ENCODE peak calls at places on chromosomes 3 and 15, in seven cellular contexts. K is left ventricle myocardium inferior, N is foreskin fibroblast, V is choroid plexus epithelial cell, Y is IMR-90, H is ovary, Z is transverse colon. B is an unnamed sample.

GRCh38 chr15:60854858-60855568 is 374.1 kb downstream of the RORA start:
- DNase-seq in V (peak), Z (no peak), Y (peak), N (no peak), H (no peak), K (no peak), B (no peak)

GRCh38 chr3:42996633-42997075 is 17.5 kb downstream of the GASK1A start:
- DNase-seq in N (no peak), H (peak), Z (no peak), V (no peak), Y (no peak), K (no peak), B (no peak)

GRCh38 chr3:157135671-157136396 is 24.1 kb downstream of the CCNL1 start:
- DNase-seq in H (peak), Z (no peak), N (peak), K (no peak), Y (peak), V (peak), B (peak)

GRCh38 chr3:196868297-196868661 is 559 bp downstream of the SENP5 start:
- DNase-seq in K (peak), Y (peak), V (peak), Z (peak), H (no peak), N (peak), B (no peak)

GRCh38 chr15:25228261-25228660 is 210.6 kb downstream of the UBE3A start:
- DNase-seq in Y (no peak), V (no peak), N (no peak), K (no peak), H (no peak), Z (no peak), B (no peak)

GRCh38 chr3:140432176-140432753 is 245.6 kb upstream of the TRIM42 start:
- DNase-seq in N (no peak), Y (no peak), K (no peak), H (peak), Z (no peak), V (peak), B (peak)

GRCh38 chr3:58824285-58824684 is 157.7 kb upstream of the FAM3D start:
- DNase-seq in K (peak), Z (peak), Y (peak), V (peak), H (no peak), N (peak), B (peak)

GRCh38 chr15:34301058-34301457 is 36.5 kb downstream of the SLC12A6 start:
- DNase-seq in Y (no peak), K (no peak), Z (no peak), V (no peak), H (no peak), N (no peak), B (no peak)

GRCh38 chr15:58260911-58261267 is 122.7 kb downstream of the AQP9 start:
- DNase-seq in Y (peak), H (no peak), N (peak), K (peak), V (peak), Z (no peak), B (no peak)

GRCh38 chr3:164451083-164451910 is 627.0 kb downstream of the SI start:
- DNase-seq in Z (no peak), Y (no peak), K (peak), H (peak), N (no peak), V (peak), B (no peak)
- H3K4me3 ChIP-seq in Z (no peak), Y (no peak), K (peak), H (no peak), N (no peak), V (no peak), B (no peak)

GRCh38 chr3:61559108-61559731 is 2.2 kb upstream of the PTPRG start:
- DNase-seq in H (no peak), V (peak), N (peak), Y (no peak), K (no peak), Z (no peak), B (peak)
- TF ChIP-seq CTCF in H (no peak), V (peak), N (peak), Y (no peak), K (peak), Z (no peak), B (peak)

GRCh38 chr3:99646107-99646435 is 7.7 kb downstream of the COL8A1 start:
- DNase-seq in K (no peak), Y (no peak), Z (no peak), N (no peak), H (no peak), V (no peak), B (no peak)
- H3K4me3 ChIP-seq in K (no peak), Y (no peak), Z (no peak), N (no peak), H (no peak), V (no peak), B (no peak)

DNA sequence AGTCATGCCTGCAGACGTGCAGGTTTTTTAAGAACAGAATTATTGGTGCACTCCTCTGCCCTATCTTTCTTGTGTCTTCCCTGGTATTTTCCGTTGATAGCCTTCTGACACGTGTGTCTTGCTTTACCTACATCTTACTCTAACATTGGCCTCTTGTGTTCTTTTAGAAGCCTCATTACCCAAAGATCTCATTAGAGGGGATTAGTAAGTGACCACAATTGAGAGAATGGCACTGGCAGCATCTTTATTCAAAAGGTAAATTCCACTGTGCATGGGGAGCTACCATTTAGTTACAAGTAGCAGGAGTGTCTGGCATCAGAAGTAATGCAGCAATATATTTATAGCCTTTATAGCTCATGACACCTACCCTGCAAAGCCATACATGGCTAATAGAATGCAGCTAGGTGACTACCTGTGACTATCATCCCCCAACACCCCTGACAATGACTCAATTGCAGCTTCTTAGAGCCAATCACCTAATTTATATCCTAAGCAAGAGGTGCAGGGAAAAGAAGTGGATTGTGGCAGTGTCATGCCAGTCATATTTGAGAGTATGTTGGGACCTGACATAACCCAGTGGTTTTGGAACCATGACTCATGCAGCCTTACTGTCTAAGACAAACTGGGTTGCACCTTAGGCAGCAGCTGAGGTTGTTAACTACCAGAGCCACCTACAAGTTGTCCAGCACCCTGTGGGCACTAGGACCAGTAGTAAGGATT is 164.8 kb downstream of the GRM7 start:
- DNase-seq in V (no peak), N (no peak), K (no peak), H (no peak), Y (no peak), Z (no peak), B (no peak)
- TF ChIP-seq CTCF in V (no peak), N (no peak), K (no peak), H (no peak), Y (no peak), Z (no peak), B (no peak)

GRCh38 chr3:47359283-47359682 is 21.5 kb upstream of the PTPN23 start:
- DNase-seq in Z (no peak), N (no peak), K (no peak), H (no peak), Y (no peak), V (no peak), B (no peak)

GRCh38 chr3:47367631-47368030 is 13.2 kb upstream of the PTPN23 start:
- DNase-seq in H (no peak), V (no peak), N (no peak), Y (no peak), Z (no peak), K (no peak), B (no peak)

GRCh38 chr3:47366833-47367232 is 14.0 kb upstream of the PTPN23 start:
- DNase-seq in Y (no peak), Z (no peak), H (no peak), K (no peak), V (no peak), N (no peak), B (no peak)

GRCh38 chr3:47365213-47366153 is 15.3 kb upstream of the PTPN23 start:
- DNase-seq in Z (no peak), H (no peak), K (no peak), Y (peak), V (peak), N (peak), B (peak)

GRCh38 chr3:47362704-47363103 is 18.1 kb upstream of the PTPN23 start:
- DNase-seq in V (no peak), H (no peak), N (no peak), Z (no peak), Y (no peak), K (no peak), B (no peak)
- H3K4me3 ChIP-seq in V (no peak), H (no peak), N (no peak), Z (no peak), Y (no peak), K (no peak), B (no peak)

GRCh38 chr3:62229908-62230307 is 143.4 kb downstream of the FEZF2 start:
- DNase-seq in K (no peak), H (no peak), Y (no peak), Z (no peak), V (peak), N (peak), B (peak)

GRCh38 chr3:62228467-62228866 is 144.9 kb downstream of the FEZF2 start:
- DNase-seq in K (no peak), V (no peak), N (no peak), Y (no peak), H (no peak), Z (no peak), B (no peak)

GRCh38 chr3:62237296-62237948 is 135.9 kb downstream of the FEZF2 start:
- DNase-seq in Y (no peak), Z (no peak), V (no peak), H (no peak), N (no peak), K (no peak), B (no peak)

GRCh38 chr3:62229201-62229600 is 144.1 kb downstream of the FEZF2 start:
- DNase-seq in H (no peak), V (peak), N (no peak), K (no peak), Y (no peak), Z (no peak), B (peak)

GRCh38 chr3:62233065-62233464 is 140.3 kb downstream of the FEZF2 start:
- DNase-seq in Y (no peak), N (no peak), V (no peak), K (no peak), Z (no peak), H (no peak), B (no peak)
- TF ChIP-seq CTCF in Y (no peak), N (no peak), V (no peak), K (no peak), Z (no peak), H (no peak), B (no peak)

GRCh38 chr15:96121521-96121920 is 209.0 kb upstream of the NR2F2 start:
- DNase-seq in Z (no peak), H (no peak), N (peak), Y (peak), K (no peak), V (peak), B (peak)

GRCh38 chr15:96124436-96124835 is 206.1 kb upstream of the NR2F2 start:
- DNase-seq in Y (no peak), Z (no peak), V (no peak), H (no peak), N (no peak), K (no peak), B (no peak)

GRCh38 chr15:96122077-96123027 is 208.1 kb upstream of the NR2F2 start:
- DNase-seq in K (no peak), H (no peak), N (peak), Z (no peak), Y (peak), V (no peak), B (peak)

GRCh38 chr15:96123630-96124187 is 206.8 kb upstream of the NR2F2 start:
- DNase-seq in H (no peak), Y (no peak), Z (no peak), V (no peak), N (peak), K (no peak), B (no peak)

DNA sequence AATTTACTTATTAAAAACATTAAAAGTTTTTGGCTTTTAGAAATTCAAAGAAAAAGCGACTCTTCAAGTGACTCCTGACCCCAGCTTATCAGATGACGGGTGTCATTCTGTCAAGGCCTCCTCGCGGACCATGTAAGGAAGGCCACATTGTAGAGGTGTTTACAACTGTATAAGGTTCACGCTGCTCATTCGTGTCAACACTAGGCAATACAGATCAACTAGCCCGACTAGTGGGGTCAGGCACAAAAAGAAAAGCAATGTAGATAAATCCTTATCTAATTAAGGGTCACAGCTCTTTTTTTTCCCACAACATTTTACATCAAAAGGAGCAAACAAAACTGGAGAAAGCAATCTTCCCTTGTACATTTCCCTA is 207.5 kb upstream of the NR2F2 start:
- DNase-seq in V (no peak), H (no peak), Z (no peak), N (no peak), K (no peak), Y (no peak), B (no peak)
- H3K4me3 ChIP-seq in V (no peak), H (no peak), Z (no peak), N (no peak), K (no peak), Y (no peak), B (no peak)

GRCh38 chr15:53713218-53713617 is 46.2 kb downstream of the WDR72 start:
- DNase-seq in Y (no peak), V (no peak), Z (no peak), H (no peak), K (no peak), N (no peak), B (no peak)

GRCh38 chr15:53721334-53722087 is 38.0 kb downstream of the WDR72 start:
- DNase-seq in Z (no peak), H (no peak), Y (no peak), V (no peak), N (no peak), K (no peak), B (no peak)

DNA sequence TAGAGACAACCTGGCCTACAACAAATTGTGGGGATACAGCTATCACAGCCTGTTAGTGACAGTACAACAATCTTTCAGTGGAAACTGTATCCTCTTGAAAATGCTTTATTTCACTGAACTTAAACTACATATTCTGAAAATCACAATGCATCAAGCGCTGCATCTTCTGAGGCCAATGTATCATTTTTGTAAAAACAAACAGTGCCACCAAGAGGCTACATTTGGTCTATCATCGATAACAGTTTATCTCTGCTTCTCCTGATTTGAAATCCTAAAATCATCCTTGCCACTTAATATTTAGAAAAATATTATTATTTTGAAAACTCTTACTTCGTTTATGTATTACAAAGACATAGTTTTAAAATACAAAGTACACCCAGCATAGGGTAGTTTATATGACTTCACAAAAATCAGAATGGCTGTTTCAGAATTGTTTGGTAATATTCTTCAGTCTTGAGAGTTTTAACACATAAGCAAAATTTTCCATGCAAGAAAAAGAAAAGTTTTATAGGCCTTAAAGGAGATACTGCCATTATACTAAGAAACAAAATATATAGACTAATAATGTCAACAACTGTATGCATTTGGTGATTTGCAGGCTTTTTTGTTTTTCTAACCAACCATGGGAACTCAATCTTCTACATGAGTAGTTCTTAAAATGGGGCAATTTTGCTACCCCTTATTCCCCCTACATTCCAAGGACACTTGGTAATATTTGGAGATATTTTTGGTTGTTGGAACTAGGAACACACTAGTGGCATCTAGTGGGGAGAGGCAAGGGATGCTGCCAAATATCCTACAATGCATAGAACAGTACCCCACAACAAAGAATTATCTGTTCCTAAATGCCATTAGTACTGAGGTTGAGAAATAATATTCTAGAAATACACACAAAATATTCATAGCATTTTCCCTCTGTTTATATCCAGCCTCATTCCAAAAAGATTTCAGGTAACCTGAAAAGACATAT is 42.3 kb downstream of the WDR72 start:
- DNase-seq in N (no peak), V (peak), K (no peak), H (no peak), Y (no peak), Z (no peak), B (peak)
- TF ChIP-seq CTCF in N (no peak), V (peak), K (peak), H (no peak), Y (no peak), Z (peak), B (peak)

DNA sequence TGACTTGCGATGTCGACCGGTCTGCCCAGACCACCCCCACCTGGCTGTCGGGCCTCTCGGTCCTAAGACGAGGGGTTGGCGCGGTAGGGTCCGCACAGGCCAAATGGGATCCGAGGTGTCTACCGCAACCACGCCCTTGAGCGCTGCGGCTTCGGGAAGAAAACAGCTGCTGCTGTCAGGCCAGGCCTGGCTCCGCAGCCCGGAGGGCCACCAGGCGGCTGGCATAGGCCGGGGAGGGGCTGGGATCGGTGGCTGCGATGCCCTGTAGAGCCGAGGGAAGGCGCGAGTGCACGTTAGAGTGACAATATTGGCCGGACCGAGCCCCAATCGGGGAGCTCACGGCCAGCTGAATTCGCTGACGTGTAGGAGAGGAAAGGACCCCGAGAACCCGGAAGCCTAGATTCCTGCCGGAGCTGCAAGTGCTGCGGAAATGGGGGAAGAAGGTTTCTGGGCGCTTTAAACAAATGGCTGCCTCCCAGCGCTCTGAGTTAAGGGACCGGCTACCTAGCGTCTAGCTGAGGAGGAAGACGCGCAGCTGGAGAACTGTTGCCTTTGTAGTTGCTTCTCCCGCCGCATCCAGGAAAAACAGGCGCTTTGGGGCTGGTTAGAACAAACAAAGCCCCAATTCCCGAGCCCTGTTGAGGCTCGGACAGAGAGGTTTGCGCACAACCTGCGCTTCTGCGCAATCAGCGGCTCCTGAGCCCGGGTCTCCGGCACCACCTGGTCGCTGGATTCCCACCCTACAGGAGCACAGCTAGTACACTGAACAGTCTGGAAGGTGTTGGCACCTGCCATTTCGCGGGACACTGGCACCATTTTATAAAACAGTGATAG is 14.0 kb downstream of the ZIC4 start:
- DNase-seq in V (peak), Z (no peak), N (peak), H (no peak), K (no peak), Y (no peak), B (peak)
- H3K4me3 ChIP-seq in V (peak), Z (peak), N (peak), H (no peak), K (peak), Y (no peak), B (peak)